ENCODE peak calls at places on chromosomes 3 and 15, in four cellular contexts. One of them, this sample, is unnamed.

GRCh38 chr3:124037332-124037731 is 45.4 kb upstream of the ROPN1 start:
- DNase-seq in stimulated activated CD8-positive, alpha-beta memory T cell treated with anti-CD3 and anti-CD28 coated beads, Interleukin-7, amount 100 ng/mL, for 1 hour: no peak
- DNase-seq in nephron progenitor cell: no peak
- DNase-seq in lower lobe of right lung: no peak
- DNase-seq in this sample: no peak

GRCh38 chr15:76338555-76339301 is 2.2 kb downstream of the ISL2 start:
- DNase-seq in nephron progenitor cell: no peak
- DNase-seq in stimulated activated CD8-positive, alpha-beta memory T cell treated with anti-CD3 and anti-CD28 coated beads, Interleukin-7, amount 100 ng/mL, for 1 hour: no peak
- DNase-seq in lower lobe of right lung: no peak
- DNase-seq in this sample: no peak

GRCh38 chr3:75176886-75177285 is 487.2 kb upstream of the FRG2C start:
- DNase-seq in stimulated activated CD8-positive, alpha-beta memory T cell treated with anti-CD3 and anti-CD28 coated beads, Interleukin-7, amount 100 ng/mL, for 1 hour: no peak
- DNase-seq in nephron progenitor cell: no peak
- DNase-seq in lower lobe of right lung: no peak
- DNase-seq in this sample: no peak

GRCh38 chr3:148794357-148794756 is 33.3 kb upstream of the CPB1 start:
- DNase-seq in lower lobe of right lung: no peak
- DNase-seq in nephron progenitor cell: no peak
- DNase-seq in stimulated activated CD8-positive, alpha-beta memory T cell treated with anti-CD3 and anti-CD28 coated beads, Interleukin-7, amount 100 ng/mL, for 1 hour: no peak
- DNase-seq in this sample: no peak

GRCh38 chr3:46907271-46907670 is 29.8 kb downstream of the PTH1R start:
- DNase-seq in stimulated activated CD8-positive, alpha-beta memory T cell treated with anti-CD3 and anti-CD28 coated beads, Interleukin-7, amount 100 ng/mL, for 1 hour: no peak
- DNase-seq in nephron progenitor cell: no peak
- DNase-seq in lower lobe of right lung: peak
- DNase-seq in this sample: no peak

GRCh38 chr15:42118650-42119531 is 24.5 kb upstream of the PLA2G4D start:
- DNase-seq in stimulated activated CD8-positive, alpha-beta memory T cell treated with anti-CD3 and anti-CD28 coated beads, Interleukin-7, amount 100 ng/mL, for 1 hour: no peak
- DNase-seq in nephron progenitor cell: no peak
- DNase-seq in lower lobe of right lung: no peak
- DNase-seq in this sample: no peak

GRCh38 chr3:41267975-41268640 is 68.8 kb downstream of the CTNNB1 start:
- DNase-seq in lower lobe of right lung: no peak
- DNase-seq in stimulated activated CD8-positive, alpha-beta memory T cell treated with anti-CD3 and anti-CD28 coated beads, Interleukin-7, amount 100 ng/mL, for 1 hour: no peak
- DNase-seq in nephron progenitor cell: no peak
- DNase-seq in this sample: no peak

GRCh38 chr3:71825551-71826283 is 40.8 kb upstream of the PROK2 start:
- DNase-seq in stimulated activated CD8-positive, alpha-beta memory T cell treated with anti-CD3 and anti-CD28 coated beads, Interleukin-7, amount 100 ng/mL, for 1 hour: no peak
- DNase-seq in lower lobe of right lung: no peak
- DNase-seq in nephron progenitor cell: no peak
- DNase-seq in this sample: no peak

GRCh38 chr15:44812029-44812517 is 75.7 kb downstream of the TRIM69 start:
- DNase-seq in lower lobe of right lung: no peak
- DNase-seq in nephron progenitor cell: no peak
- DNase-seq in stimulated activated CD8-positive, alpha-beta memory T cell treated with anti-CD3 and anti-CD28 coated beads, Interleukin-7, amount 100 ng/mL, for 1 hour: no peak
- DNase-seq in this sample: no peak

GRCh38 chr3:142175478-142175877 is 26.1 kb upstream of the TFDP2 start:
- DNase-seq in lower lobe of right lung: no peak
- DNase-seq in nephron progenitor cell: no peak
- DNase-seq in stimulated activated CD8-positive, alpha-beta memory T cell treated with anti-CD3 and anti-CD28 coated beads, Interleukin-7, amount 100 ng/mL, for 1 hour: no peak
- DNase-seq in this sample: no peak

GRCh38 chr3:127555108-127555507 is 35.4 kb downstream of the TPRA1 start:
- DNase-seq in lower lobe of right lung: no peak
- DNase-seq in stimulated activated CD8-positive, alpha-beta memory T cell treated with anti-CD3 and anti-CD28 coated beads, Interleukin-7, amount 100 ng/mL, for 1 hour: no peak
- DNase-seq in nephron progenitor cell: no peak
- DNase-seq in this sample: no peak

GRCh38 chr15:90588427-90588826 is 58.7 kb downstream of the CRTC3 start:
- DNase-seq in nephron progenitor cell: no peak
- DNase-seq in stimulated activated CD8-positive, alpha-beta memory T cell treated with anti-CD3 and anti-CD28 coated beads, Interleukin-7, amount 100 ng/mL, for 1 hour: no peak
- DNase-seq in lower lobe of right lung: no peak
- DNase-seq in this sample: no peak

GRCh38 chr3:194494951-194495374 is 8.2 kb upstream of the ATP13A3 start:
- DNase-seq in stimulated activated CD8-positive, alpha-beta memory T cell treated with anti-CD3 and anti-CD28 coated beads, Interleukin-7, amount 100 ng/mL, for 1 hour: no peak
- DNase-seq in nephron progenitor cell: no peak
- DNase-seq in lower lobe of right lung: no peak
- DNase-seq in this sample: no peak

GRCh38 chr3:5122741-5123706 is 932 bp downstream of the ARL8B start:
- DNase-seq in nephron progenitor cell: peak
- DNase-seq in stimulated activated CD8-positive, alpha-beta memory T cell treated with anti-CD3 and anti-CD28 coated beads, Interleukin-7, amount 100 ng/mL, for 1 hour: no peak
- DNase-seq in lower lobe of right lung: peak
- DNase-seq in this sample: no peak

GRCh38 chr3:39103324-39103693 is 4.1 kb downstream of the GORASP1 start:
- DNase-seq in lower lobe of right lung: no peak
- DNase-seq in nephron progenitor cell: no peak
- DNase-seq in stimulated activated CD8-positive, alpha-beta memory T cell treated with anti-CD3 and anti-CD28 coated beads, Interleukin-7, amount 100 ng/mL, for 1 hour: no peak
- DNase-seq in this sample: no peak